ENCODE peak calls at places on chromosomes 7 and 10, in seven cellular contexts. O is glutamatergic neuron, J is sigmoid colon, L is hepatocyte, K is cardiac fibroblast, P is adrenal gland, W is AG04450. H is an unnamed sample.

GRCh38 chr7:1567082-1567771 is 2.6 kb downstream of the PSMG3 start:
- DNase-seq in O (no peak), P (no peak), K (no peak), L (no peak), J (no peak), W (no peak), H (no peak)

GRCh38 chr7:139777304-139777890 is 401 bp downstream of the HIPK2 start:
- DNase-seq in O (peak), J (peak), W (no peak), K (peak), P (peak), L (peak), H (peak)

GRCh38 chr10:11594589-11595394 is 16.7 kb downstream of the USP6NL start:
- DNase-seq in L (no peak), W (no peak), J (no peak), P (no peak), K (no peak), O (no peak), H (no peak)

GRCh38 chr10:124077216-124077615 is 16.2 kb downstream of the CHST15 start:
- DNase-seq in P (no peak), K (no peak), W (no peak), O (peak), J (no peak), L (no peak), H (peak)

GRCh38 chr10:57562211-57562610 is 705.5 kb downstream of the IPMK start:
- DNase-seq in L (no peak), O (no peak), W (no peak), K (no peak), P (no peak), J (no peak), H (no peak)

GRCh38 chr10:7417103-7417623 is 6.3 kb upstream of the SFMBT2 start:
- DNase-seq in K (peak), L (peak), W (peak), O (no peak), J (no peak), P (no peak), H (no peak)

GRCh38 chr7:44473295-44473694 is 17.2 kb downstream of the NUDCD3 start:
- DNase-seq in W (no peak), K (peak), L (peak), P (no peak), J (no peak), O (no peak), H (no peak)

GRCh38 chr10:48496831-48497792 is 107.8 kb downstream of the ARHGAP22 start:
- DNase-seq in P (no peak), K (peak), O (no peak), L (peak), W (peak), J (no peak), H (no peak)

GRCh38 chr7:42550706-42551470 is 313.9 kb upstream of the GLI3 start:
- DNase-seq in O (no peak), W (no peak), K (no peak), L (no peak), J (no peak), P (no peak), H (no peak)

GRCh38 chr10:132939957-132940790 is 2.2 kb downstream of the CFAP46 start:
- DNase-seq in K (peak), O (peak), W (peak), L (peak), J (no peak), P (peak), H (peak)

GRCh38 chr7:140010194-140010895 is 52.4 kb downstream of the PARP12 start:
- DNase-seq in W (no peak), P (no peak), O (no peak), K (no peak), J (peak), L (no peak), H (no peak)

GRCh38 chr10:120077707-120078492 is 185.4 kb downstream of the SEC23IP start:
- DNase-seq in P (no peak), L (no peak), J (no peak), W (no peak), O (no peak), K (no peak), H (no peak)

GRCh38 chr7:77985974-77986339 is 187.4 kb downstream of the PHTF2 start:
- DNase-seq in J (no peak), O (no peak), W (no peak), P (no peak), L (no peak), K (peak), H (no peak)

GRCh38 chr7:103949374-103949773 is 40.1 kb downstream of the RELN start:
- DNase-seq in P (no peak), O (no peak), K (no peak), J (no peak), W (no peak), L (no peak), H (no peak)

GRCh38 chr10:87844837-87845623 is 18.3 kb downstream of the KLLN start:
- DNase-seq in L (peak), O (no peak), J (no peak), W (no peak), K (peak), P (no peak), H (no peak)

GRCh38 chr10:12344375-12345110 is 4.8 kb upstream of the CAMK1D start:
- DNase-seq in L (no peak), J (no peak), K (no peak), W (no peak), P (no peak), O (no peak), H (no peak)

GRCh38 chr10:25565570-25565969 is 368.5 kb upstream of the MYO3A start:
- DNase-seq in P (no peak), W (no peak), L (no peak), J (no peak), K (no peak), O (no peak), H (no peak)

DNA sequence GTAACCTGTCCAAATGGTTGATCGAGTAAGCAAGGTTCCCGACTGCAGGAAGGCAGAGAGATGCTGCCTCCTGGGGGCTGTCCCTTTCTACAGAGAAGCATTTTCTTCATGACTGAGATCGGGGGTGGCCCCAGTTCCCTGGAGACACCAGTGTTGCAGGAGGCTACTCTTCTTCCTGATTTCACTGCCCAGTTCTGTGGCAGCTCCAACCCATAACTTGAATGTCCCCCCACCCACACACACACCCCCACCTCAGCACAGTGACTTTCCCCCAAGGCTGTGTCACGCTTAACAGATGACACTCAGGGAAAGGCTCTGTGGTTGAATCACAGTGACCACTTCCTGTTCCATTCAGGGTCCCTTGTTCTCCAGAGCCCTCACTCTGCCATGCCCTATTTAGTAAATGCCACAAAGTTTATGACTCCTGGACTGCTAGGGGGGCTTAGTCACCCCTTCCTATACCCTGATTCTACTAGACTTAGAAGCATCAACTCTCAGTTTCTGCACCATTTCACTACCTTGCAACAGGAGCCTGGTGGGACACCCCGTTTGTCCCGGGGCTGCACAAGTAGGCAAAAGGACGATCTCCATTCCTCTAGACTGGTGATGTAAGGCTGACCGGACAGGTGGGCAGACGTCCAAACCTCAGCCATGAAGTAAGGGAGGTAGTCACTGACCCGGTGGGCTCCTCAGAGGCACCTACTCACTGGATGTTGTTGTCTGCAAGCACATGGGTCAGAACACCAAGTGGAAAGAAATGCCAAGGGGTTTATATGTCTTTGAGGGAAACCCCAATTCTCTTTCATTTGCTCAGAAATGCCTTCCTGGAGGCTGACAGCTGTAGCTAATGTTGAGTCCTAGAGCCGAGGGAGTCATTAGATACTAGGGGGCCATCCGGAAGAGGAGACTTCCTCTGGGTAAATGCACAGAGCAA is 31.3 kb upstream of the SMC3 start:
- DNase-seq in L (no peak), O (no peak), W (peak), J (no peak), P (no peak), K (peak), H (no peak)
- TF ChIP-seq CTCF in L (peak), O (no peak), W (peak), J (peak), P (no peak), K (peak), H (no peak)

DNA sequence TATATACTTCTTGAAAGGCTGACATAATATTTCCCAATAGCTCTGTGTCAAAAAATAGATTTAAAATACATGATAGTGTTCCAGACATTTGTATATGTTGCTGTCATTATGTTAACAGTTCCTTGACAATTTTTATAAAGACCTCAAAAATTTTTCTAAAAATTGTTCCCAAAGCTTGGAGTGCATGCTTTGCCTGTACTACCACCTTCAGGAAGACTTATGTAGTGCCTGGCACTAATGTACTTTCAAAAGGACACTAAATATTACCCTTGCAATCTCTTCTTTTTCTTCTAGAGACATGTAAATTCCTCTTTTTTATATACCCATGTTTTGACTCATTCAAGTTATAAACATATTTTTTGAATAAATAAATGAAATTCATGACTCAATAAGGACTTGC is 48.0 kb upstream of the SP8 start:
- DNase-seq in J (no peak), P (no peak), K (no peak), O (no peak), L (no peak), W (no peak), H (no peak)
- TF ChIP-seq CTCF in J (no peak), P (no peak), K (no peak), O (peak), L (peak), W (no peak), H (peak)

GRCh38 chr10:36324831-36325230 is 682.7 kb upstream of the FZD8 start:
- DNase-seq in W (no peak), J (no peak), K (no peak), L (no peak), P (no peak), O (no peak), H (no peak)
- TF ChIP-seq CTCF in W (no peak), J (no peak), K (no peak), L (no peak), P (no peak), O (no peak), H (no peak)

GRCh38 chr10:98242823-98243222 is 25.2 kb downstream of the LOXL4 start:
- DNase-seq in O (no peak), P (no peak), W (no peak), K (peak), L (peak), J (no peak), H (no peak)
- TF ChIP-seq CTCF in O (peak), P (no peak), W (peak), K (peak), L (peak), J (peak), H (peak)

H was measured in nephron progenitor cell.